ENCODE peak calls at places on chromosomes 11 and 22, in nine cellular contexts. V is mammary epithelial cell, S is coronary artery, T is ovary, R is GM10248, G is psoas muscle, Z is foreskin keratinocyte, B is heart left ventricle, J is HCT116. C is an unnamed sample.

GRCh38 chr11:61024938-61025818 is 53.7 kb downstream of the CD6 start:
- DNase-seq in V (no peak), S (no peak), T (no peak), R (no peak), G (no peak), Z (no peak), B (no peak), J (no peak), C (no peak)

GRCh38 chr22:50329236-50329635 is 2.4 kb upstream of the DENND6B start:
- DNase-seq in V (peak), S (no peak), T (no peak), R (no peak), G (no peak), Z (peak), B (no peak), J (no peak), C (no peak)

GRCh38 chr11:112322173-112322813 is 61.6 kb upstream of the PLET1 start:
- DNase-seq in V (no peak), S (no peak), T (no peak), R (no peak), G (no peak), Z (no peak), B (no peak), J (no peak), C (no peak)

GRCh38 chr11:114821626-114822025 is 143.3 kb downstream of the NXPE2 start:
- DNase-seq in V (peak), S (no peak), T (no peak), R (no peak), G (no peak), Z (no peak), B (no peak), J (no peak), C (no peak)

GRCh38 chr11:62427630-62428233 is 8.9 kb downstream of the SCGB1A1 start:
- DNase-seq in V (no peak), S (no peak), T (no peak), R (peak), G (no peak), Z (no peak), B (no peak), J (no peak), C (no peak)

GRCh38 chr22:24178021-24178431 is 3.3 kb upstream of the SUSD2 start:
- DNase-seq in V (no peak), S (no peak), T (peak), R (no peak), G (no peak), Z (no peak), B (peak), J (no peak), C (no peak)

GRCh38 chr11:269146-269890 is 8.9 kb upstream of the NLRP6 start:
- DNase-seq in V (no peak), S (no peak), T (no peak), R (no peak), G (peak), Z (no peak), B (no peak), J (no peak), C (no peak)

GRCh38 chr22:19124377-19124776 is 2.2 kb upstream of the DGCR2 start:
- DNase-seq in V (no peak), S (no peak), T (no peak), R (no peak), G (peak), Z (no peak), B (no peak), J (no peak), C (no peak)

GRCh38 chr11:42571486-42572230 is 740.1 kb upstream of the API5 start:
- DNase-seq in V (no peak), S (no peak), T (no peak), R (no peak), G (no peak), Z (no peak), B (no peak), J (no peak), C (no peak)

GRCh38 chr11:61551630-61552029 is 29.2 kb downstream of the SYT7 start:
- DNase-seq in V (no peak), S (no peak), T (no peak), R (no peak), G (no peak), Z (no peak), B (peak), J (peak), C (no peak)

GRCh38 chr22:17815703-17816254 is 41.5 kb upstream of the BID start:
- DNase-seq in V (no peak), S (no peak), T (no peak), R (no peak), G (no peak), Z (no peak), B (no peak), J (no peak), C (no peak)

GRCh38 chr11:23586188-23586587 is 725.9 kb upstream of the CCDC179 start:
- DNase-seq in V (no peak), S (no peak), T (no peak), R (no peak), G (no peak), Z (no peak), B (no peak), J (no peak), C (no peak)

GRCh38 chr22:38724926-38725571 is 19.3 kb downstream of the GTPBP1 start:
- DNase-seq in V (peak), S (no peak), T (no peak), R (no peak), G (peak), Z (no peak), B (no peak), J (no peak), C (no peak)

GRCh38 chr11:93849751-93850584 is 450 bp downstream of the VSTM5 start:
- DNase-seq in V (peak), S (no peak), T (no peak), R (no peak), G (peak), Z (no peak), B (peak), J (no peak), C (no peak)

GRCh38 chr22:46620588-46621242 is 529 bp downstream of the GRAMD4 start:
- DNase-seq in V (no peak), S (no peak), T (no peak), R (no peak), G (no peak), Z (no peak), B (no peak), J (no peak), C (no peak)

GRCh38 chr11:1559103-1559951 is 12.7 kb downstream of the DUSP8 start:
- DNase-seq in V (peak), S (peak), T (peak), R (no peak), G (peak), Z (peak), B (peak), J (no peak), C (peak)

GRCh38 chr22:21936151-21936778 is 16.4 kb downstream of the PPM1F start:
- DNase-seq in V (no peak), S (no peak), T (no peak), R (no peak), G (peak), Z (no peak), B (no peak), J (no peak), C (no peak)

GRCh38 chr11:2714463-2714800 is 14.6 kb upstream of the KCNQ1OT1 start:
- DNase-seq in V (no peak), S (no peak), T (no peak), R (no peak), G (peak), Z (no peak), B (peak), J (no peak), C (no peak)

GRCh38 chr11:2713721-2714462 is 14.1 kb upstream of the KCNQ1OT1 start:
- DNase-seq in V (no peak), S (no peak), T (no peak), R (no peak), G (peak), Z (no peak), B (peak), J (no peak), C (no peak)

GRCh38 chr11:2714871-2715270 is 15.1 kb upstream of the KCNQ1OT1 start:
- DNase-seq in V (no peak), S (no peak), T (no peak), R (no peak), G (peak), Z (no peak), B (peak), J (no peak), C (no peak)

GRCh38 chr11:2711161-2711560 is 11.4 kb upstream of the KCNQ1OT1 start:
- DNase-seq in V (no peak), S (no peak), T (no peak), R (no peak), G (no peak), Z (no peak), B (peak), J (no peak), C (no peak)

GRCh38 chr11:2713069-2713468 is 13.3 kb upstream of the KCNQ1OT1 start:
- DNase-seq in V (no peak), S (no peak), T (no peak), R (no peak), G (peak), Z (no peak), B (peak), J (no peak), C (no peak)
- TF ChIP-seq CTCF in V (no peak), S (no peak), T (no peak), R (no peak), G (no peak), Z (no peak), B (no peak), J (no peak), C (no peak)

DNA sequence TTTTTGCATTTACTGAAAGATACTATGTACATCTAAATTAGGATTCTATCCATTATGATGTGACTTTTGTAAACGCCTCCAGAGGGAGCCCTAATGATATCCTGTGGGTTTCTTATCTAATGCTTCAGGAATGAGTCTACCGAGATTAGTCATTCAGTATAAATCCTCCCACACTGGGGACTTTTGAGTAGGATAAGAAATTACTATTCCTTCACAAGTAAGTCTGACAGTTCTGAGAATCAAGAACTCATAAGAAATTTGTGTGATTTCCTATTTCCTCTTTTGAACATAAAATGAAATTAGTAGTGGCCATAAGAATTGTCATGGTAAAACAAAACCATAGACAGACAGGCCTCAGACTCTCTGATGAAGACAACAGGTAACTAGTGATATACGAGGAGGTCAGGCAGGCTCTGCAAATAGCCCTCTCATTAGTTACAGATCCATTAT is 10.0 kb upstream of the OR5M1 start:
- DNase-seq in V (peak), S (no peak), T (no peak), R (no peak), G (no peak), Z (peak), B (no peak), J (no peak), C (no peak)
- TF ChIP-seq CTCF in V (peak), S (no peak), T (no peak), R (no peak), G (peak), Z (peak), B (peak), J (peak), C (peak)

GRCh38 chr11:97454988-97455387 is 1065.2 kb downstream of the JRKL start:
- DNase-seq in V (no peak), S (no peak), T (no peak), R (no peak), G (no peak), Z (no peak), B (no peak), J (no peak), C (no peak)
- TF ChIP-seq CTCF in V (peak), S (no peak), T (no peak), R (no peak), G (no peak), Z (peak), B (peak), J (no peak), C (no peak)

DNA sequence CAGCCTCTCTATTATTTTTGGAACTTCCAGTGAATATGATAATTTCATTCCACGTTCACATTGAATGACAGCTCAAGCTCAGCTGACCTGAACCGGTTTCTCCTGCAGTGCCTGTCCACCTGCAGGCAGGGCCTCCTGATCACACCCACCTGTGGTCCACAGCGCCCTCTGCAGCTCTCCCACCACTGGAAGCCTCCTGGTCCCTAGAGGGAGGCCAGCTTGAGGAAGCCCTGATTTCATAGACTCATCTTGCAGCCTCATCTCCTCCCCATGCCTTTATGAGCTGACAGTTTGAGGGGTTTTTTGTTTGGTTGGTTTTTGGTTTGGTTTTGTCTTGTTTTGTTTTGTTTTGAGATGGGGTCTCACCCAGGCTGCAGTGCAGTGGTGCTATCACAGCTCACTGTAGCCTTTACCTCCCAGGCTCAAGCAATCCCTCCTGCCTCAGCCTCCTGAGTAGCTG is 29.9 kb upstream of the MALAT1 start:
- DNase-seq in V (peak), S (no peak), T (peak), R (peak), G (no peak), Z (no peak), B (peak), J (peak), C (no peak)
- TF ChIP-seq CTCF in V (peak), S (no peak), T (no peak), R (peak), G (peak), Z (peak), B (peak), J (peak), C (peak)

GRCh38 chr11:45818961-45819605 is 14.1 kb downstream of the SLC35C1 start:
- DNase-seq in V (no peak), S (no peak), T (no peak), R (no peak), G (no peak), Z (no peak), B (no peak), J (no peak), C (no peak)
- TF ChIP-seq CTCF in V (no peak), S (no peak), T (no peak), R (no peak), G (no peak), Z (no peak), B (no peak), J (no peak), C (no peak)

C was measured in AG09319.